ENCODE peak calls at places on chromosomes 3 and 15, in eight cellular contexts. Q is cardiac muscle cell, F is kidney tubule cell, E is astrocyte, V is ascending aorta, W is frontal cortex, T is IMR-90, G is AG04450. U is an unnamed sample.

GRCh38 chr15:73681073-73681472 is 3.1 kb upstream of the CD276 start:
- DNase-seq in Q (no peak), F (no peak), E (no peak), V (no peak), W (no peak), T (no peak), G (no peak), U (no peak)

GRCh38 chr3:138127636-138128365 is 4.4 kb downstream of the A4GNT start:
- DNase-seq in Q (no peak), F (no peak), E (no peak), V (no peak), W (no peak), T (no peak), G (no peak), U (no peak)

GRCh38 chr15:50051811-50052419 is 67.1 kb downstream of the ATP8B4 start:
- DNase-seq in Q (peak; percentile 93), F (peak; percentile 71), E (peak; percentile 68), V (no peak), W (peak; percentile 24), T (peak; percentile 91), G (peak; percentile 61), U (no peak)

GRCh38 chr15:92907880-92908279 is 7.8 kb downstream of the CHD2 start:
- DNase-seq in Q (peak; percentile 88), F (peak; percentile 95), E (peak; percentile 91), V (no peak), W (peak; percentile 28), T (peak; percentile 90), G (peak; percentile 55), U (no peak)

GRCh38 chr3:29430558-29430971 is 149.7 kb downstream of the RBMS3 start:
- DNase-seq in Q (peak; percentile 71), F (peak; percentile 31), E (peak; percentile 78), V (no peak), W (no peak), T (peak; percentile 75), G (peak; percentile 51), U (no peak)

GRCh38 chr3:40336511-40337135 is 27.1 kb downstream of the EIF1B start:
- DNase-seq in Q (no peak), F (no peak), E (no peak), V (no peak), W (no peak), T (no peak), G (no peak), U (no peak)

GRCh38 chr3:14224895-14225294 is 46.3 kb downstream of the LSM3 start:
- DNase-seq in Q (peak; percentile 43), F (no peak), E (no peak), V (no peak), W (no peak), T (peak; percentile 51), G (no peak), U (no peak)

GRCh38 chr15:91465696-91466095 is 365.6 kb downstream of the SV2B start:
- DNase-seq in Q (no peak), F (peak; percentile 53), E (no peak), V (no peak), W (no peak), T (no peak), G (no peak), U (no peak)

GRCh38 chr3:187102073-187102634 is 37.1 kb downstream of the RPL39L start:
- DNase-seq in Q (no peak), F (no peak), E (no peak), V (no peak), W (no peak), T (peak; percentile 1), G (no peak), U (no peak)

U was measured in B cell.